ENCODE peak calls at places on chromosome 2, in seven cellular contexts. One of them, this sample, is unnamed.

GRCh38 chr2:163213699-163214098 is 375.1 kb upstream of the KCNH7 start:
- DNase-seq in HFF-Myc: no peak
- DNase-seq in WTC11: no peak
- DNase-seq in fibroblast of lung: peak
- DNase-seq in HT1080: peak
- DNase-seq in epithelial cell of prostate: peak
- DNase-seq in HFFc6: no peak
- DNase-seq in this sample: no peak

GRCh38 chr2:38444247-38444646 is 67.2 kb upstream of the ATL2 start:
- DNase-seq in HT1080: peak
- DNase-seq in fibroblast of lung: peak
- DNase-seq in epithelial cell of prostate: peak
- DNase-seq in WTC11: peak
- DNase-seq in HFF-Myc: no peak
- DNase-seq in HFFc6: no peak
- DNase-seq in this sample: no peak

GRCh38 chr2:113966832-113967231 is 76.9 kb downstream of the ACTR3 start:
- DNase-seq in HFFc6: peak
- DNase-seq in HT1080: peak
- DNase-seq in epithelial cell of prostate: no peak
- DNase-seq in HFF-Myc: no peak
- DNase-seq in WTC11: no peak
- DNase-seq in fibroblast of lung: peak
- DNase-seq in this sample: no peak

GRCh38 chr2:215796160-215796559 is 217.2 kb downstream of the MREG start:
- DNase-seq in HFFc6: peak
- DNase-seq in HFF-Myc: peak
- DNase-seq in fibroblast of lung: peak
- DNase-seq in HT1080: peak
- DNase-seq in epithelial cell of prostate: no peak
- DNase-seq in WTC11: no peak
- DNase-seq in this sample: peak

GRCh38 chr2:163681765-163682164 is 54.0 kb downstream of the FIGN start:
- DNase-seq in fibroblast of lung: peak
- DNase-seq in epithelial cell of prostate: no peak
- DNase-seq in WTC11: no peak
- DNase-seq in HT1080: no peak
- DNase-seq in HFFc6: no peak
- DNase-seq in HFF-Myc: no peak
- DNase-seq in this sample: no peak

GRCh38 chr2:75772908-75773630 is 62.4 kb upstream of the GCFC2 start:
- DNase-seq in fibroblast of lung: no peak
- DNase-seq in epithelial cell of prostate: no peak
- DNase-seq in WTC11: peak
- DNase-seq in HT1080: no peak
- DNase-seq in HFFc6: no peak
- DNase-seq in HFF-Myc: no peak
- DNase-seq in this sample: no peak

GRCh38 chr2:69789129-69789528 is 40.3 kb upstream of the GMCL1 start:
- DNase-seq in HT1080: no peak
- DNase-seq in HFFc6: peak
- DNase-seq in HFF-Myc: no peak
- DNase-seq in WTC11: no peak
- DNase-seq in epithelial cell of prostate: no peak
- DNase-seq in fibroblast of lung: peak
- DNase-seq in this sample: no peak

GRCh38 chr2:120692691-120693090 is 43.0 kb upstream of the GLI2 start:
- DNase-seq in HT1080: no peak
- DNase-seq in WTC11: no peak
- DNase-seq in fibroblast of lung: no peak
- DNase-seq in HFFc6: peak
- DNase-seq in HFF-Myc: no peak
- DNase-seq in epithelial cell of prostate: no peak
- DNase-seq in this sample: no peak

GRCh38 chr2:5975406-5975805 is 283.2 kb downstream of the SOX11 start:
- DNase-seq in HT1080: no peak
- DNase-seq in fibroblast of lung: no peak
- DNase-seq in HFF-Myc: no peak
- DNase-seq in WTC11: no peak
- DNase-seq in epithelial cell of prostate: no peak
- DNase-seq in HFFc6: no peak
- DNase-seq in this sample: no peak

GRCh38 chr2:218859994-218860831 is 608 bp downstream of the WNT6 start:
- DNase-seq in epithelial cell of prostate: no peak
- DNase-seq in HFF-Myc: no peak
- DNase-seq in fibroblast of lung: no peak
- DNase-seq in WTC11: no peak
- DNase-seq in HFFc6: no peak
- DNase-seq in HT1080: no peak
- DNase-seq in this sample: no peak

GRCh38 chr2:224948859-224949258 is 93.4 kb downstream of the DOCK10 start:
- DNase-seq in HT1080: peak
- DNase-seq in HFF-Myc: peak
- DNase-seq in HFFc6: peak
- DNase-seq in WTC11: no peak
- DNase-seq in fibroblast of lung: peak
- DNase-seq in epithelial cell of prostate: no peak
- DNase-seq in this sample: no peak

GRCh38 chr2:160473508-160474318 is 19.9 kb downstream of the RBMS1 start:
- DNase-seq in WTC11: no peak
- DNase-seq in HFF-Myc: no peak
- DNase-seq in HT1080: no peak
- DNase-seq in epithelial cell of prostate: no peak
- DNase-seq in HFFc6: no peak
- DNase-seq in fibroblast of lung: no peak
- DNase-seq in this sample: no peak

GRCh38 chr2:45910473-45911060 is 259.1 kb downstream of the PRKCE start:
- DNase-seq in HFFc6: no peak
- DNase-seq in WTC11: no peak
- DNase-seq in epithelial cell of prostate: no peak
- DNase-seq in HT1080: no peak
- DNase-seq in fibroblast of lung: no peak
- DNase-seq in HFF-Myc: no peak
- DNase-seq in this sample: no peak

GRCh38 chr2:238127165-238128060 is 11.1 kb upstream of the KLHL30 start:
- DNase-seq in HFFc6: peak
- DNase-seq in WTC11: no peak
- DNase-seq in epithelial cell of prostate: no peak
- DNase-seq in HFF-Myc: no peak
- DNase-seq in fibroblast of lung: peak
- DNase-seq in HT1080: peak
- DNase-seq in this sample: peak

GRCh38 chr2:16466133-16466820 is 199.4 kb downstream of the CYRIA start:
- DNase-seq in HFF-Myc: no peak
- DNase-seq in epithelial cell of prostate: no peak
- DNase-seq in WTC11: no peak
- DNase-seq in HFFc6: no peak
- DNase-seq in fibroblast of lung: no peak
- DNase-seq in HT1080: no peak
- DNase-seq in this sample: no peak

GRCh38 chr2:120809151-120809550 is 73.5 kb downstream of the GLI2 start:
- DNase-seq in fibroblast of lung: peak
- DNase-seq in HFFc6: no peak
- DNase-seq in HFF-Myc: no peak
- DNase-seq in WTC11: no peak
- DNase-seq in HT1080: no peak
- DNase-seq in epithelial cell of prostate: no peak
- DNase-seq in this sample: no peak

GRCh38 chr2:43100883-43101662 is 125.3 kb downstream of the ZFP36L2 start:
- DNase-seq in fibroblast of lung: peak
- DNase-seq in HT1080: no peak
- DNase-seq in HFF-Myc: no peak
- DNase-seq in HFFc6: no peak
- DNase-seq in WTC11: peak
- DNase-seq in epithelial cell of prostate: no peak
- DNase-seq in this sample: no peak

GRCh38 chr2:12340164-12340563 is 376.6 kb upstream of the TRIB2 start:
- DNase-seq in HT1080: peak
- DNase-seq in HFFc6: peak
- DNase-seq in WTC11: no peak
- DNase-seq in HFF-Myc: no peak
- DNase-seq in fibroblast of lung: peak
- DNase-seq in epithelial cell of prostate: no peak
- DNase-seq in this sample: no peak

GRCh38 chr2:237181844-237182243 is 96.2 kb downstream of the COPS8 start:
- DNase-seq in HT1080: peak
- DNase-seq in HFF-Myc: no peak
- DNase-seq in WTC11: no peak
- DNase-seq in epithelial cell of prostate: no peak
- DNase-seq in fibroblast of lung: peak
- DNase-seq in HFFc6: peak
- DNase-seq in this sample: no peak

GRCh38 chr2:170878061-170878460 is 51.0 kb upstream of the GORASP2 start:
- DNase-seq in HT1080: no peak
- DNase-seq in epithelial cell of prostate: peak
- DNase-seq in HFF-Myc: no peak
- DNase-seq in HFFc6: peak
- DNase-seq in WTC11: no peak
- DNase-seq in fibroblast of lung: peak
- DNase-seq in this sample: no peak

GRCh38 chr2:65056215-65056989 is at the start of gene CEP68:
- DNase-seq in fibroblast of lung: peak
- DNase-seq in epithelial cell of prostate: peak
- DNase-seq in HFF-Myc: peak
- DNase-seq in HT1080: peak
- DNase-seq in WTC11: peak
- DNase-seq in HFFc6: peak
- DNase-seq in this sample: peak

GRCh38 chr2:175373001-175373727 is 191.7 kb upstream of the ATP5MC3 start:
- DNase-seq in WTC11: no peak
- DNase-seq in HT1080: peak
- DNase-seq in epithelial cell of prostate: no peak
- DNase-seq in fibroblast of lung: peak
- DNase-seq in HFF-Myc: no peak
- DNase-seq in HFFc6: peak
- DNase-seq in this sample: no peak

GRCh38 chr2:84906900-84907714 is 1.7 kb downstream of the TMSB10 start:
- DNase-seq in HFF-Myc: peak
- DNase-seq in HFFc6: peak
- DNase-seq in HT1080: peak
- DNase-seq in WTC11: no peak
- DNase-seq in epithelial cell of prostate: peak
- DNase-seq in fibroblast of lung: peak
- DNase-seq in this sample: peak

GRCh38 chr2:197821550-197822218 is 17.3 kb downstream of the PLCL1 start:
- DNase-seq in epithelial cell of prostate: no peak
- DNase-seq in HFF-Myc: no peak
- DNase-seq in WTC11: no peak
- DNase-seq in HFFc6: no peak
- DNase-seq in HT1080: no peak
- DNase-seq in fibroblast of lung: no peak
- DNase-seq in this sample: no peak

GRCh38 chr2:142973160-142973821 is 95.8 kb downstream of the KYNU start:
- DNase-seq in WTC11: no peak
- DNase-seq in HT1080: no peak
- DNase-seq in HFFc6: no peak
- DNase-seq in fibroblast of lung: peak
- DNase-seq in epithelial cell of prostate: no peak
- DNase-seq in HFF-Myc: no peak
- DNase-seq in this sample: no peak

GRCh38 chr2:16248571-16249105 is 308.3 kb downstream of the MYCN start:
- DNase-seq in WTC11: no peak
- DNase-seq in HFF-Myc: no peak
- DNase-seq in epithelial cell of prostate: no peak
- DNase-seq in fibroblast of lung: no peak
- DNase-seq in HFFc6: no peak
- DNase-seq in HT1080: no peak
- DNase-seq in this sample: no peak

GRCh38 chr2:189576361-189576760 is 4.2 kb downstream of the SLC40A1 start:
- DNase-seq in HFFc6: no peak
- DNase-seq in WTC11: no peak
- DNase-seq in HT1080: no peak
- DNase-seq in HFF-Myc: no peak
- DNase-seq in epithelial cell of prostate: no peak
- DNase-seq in fibroblast of lung: no peak
- DNase-seq in this sample: no peak

GRCh38 chr2:41736105-41736567 is 311.7 kb upstream of the PKDCC start:
- DNase-seq in WTC11: no peak
- DNase-seq in epithelial cell of prostate: no peak
- DNase-seq in HT1080: peak
- DNase-seq in HFF-Myc: no peak
- DNase-seq in HFFc6: no peak
- DNase-seq in fibroblast of lung: peak
- DNase-seq in this sample: no peak

GRCh38 chr2:241255542-241256167 is 59.8 kb downstream of the HDLBP start:
- DNase-seq in HFF-Myc: no peak
- DNase-seq in WTC11: no peak
- DNase-seq in HT1080: no peak
- DNase-seq in fibroblast of lung: no peak
- DNase-seq in HFFc6: no peak
- DNase-seq in epithelial cell of prostate: no peak
- DNase-seq in this sample: no peak

GRCh38 chr2:241025639-241026038 is 27.2 kb downstream of the SNED1 start:
- DNase-seq in fibroblast of lung: no peak
- DNase-seq in HT1080: no peak
- DNase-seq in WTC11: no peak
- DNase-seq in HFF-Myc: no peak
- DNase-seq in HFFc6: no peak
- DNase-seq in epithelial cell of prostate: no peak
- DNase-seq in this sample: no peak

GRCh38 chr2:158783923-158784322 is 11.2 kb upstream of the DAPL1 start:
- DNase-seq in fibroblast of lung: no peak
- DNase-seq in HT1080: no peak
- DNase-seq in HFFc6: no peak
- DNase-seq in HFF-Myc: no peak
- DNase-seq in epithelial cell of prostate: no peak
- DNase-seq in WTC11: no peak
- DNase-seq in this sample: no peak

This sample was measured in SK-N-DZ.